ENCODE peak calls at places on chromosome 11, in ten cellular contexts. I, X, Z, N, Q, U, R, F, M and K are unnamed samples.

GRCh38 chr11:127902405-127902804 is 685.0 kb downstream of the ETS1 start:
- DNase-seq in R (no peak), F (no peak), U (peak; percentile 73), M (no peak), I (no peak), N (no peak), Z (no peak), X (no peak), Q (no peak), K (no peak)

GRCh38 chr11:34565417-34566208 is 52.0 kb upstream of the ELF5 start:
- DNase-seq in U (peak; percentile 39), F (no peak), X (no peak), R (no peak), Q (no peak), N (peak; percentile 35), I (no peak), Z (no peak), M (no peak), K (no peak)

GRCh38 chr11:32935462-32936029 is 42.9 kb downstream of the QSER1 start:
- DNase-seq in U (no peak), I (no peak), Z (no peak), F (no peak), R (no peak), M (no peak), N (no peak), X (no peak), Q (no peak), K (no peak)

GRCh38 chr11:107707128-107707760 is 4.6 kb downstream of the SLN start:
- DNase-seq in X (no peak), F (no peak), N (no peak), M (no peak), Z (no peak), R (no peak), Q (no peak), I (no peak), U (no peak), K (no peak)

GRCh38 chr11:3947084-3947483 is 91.6 kb downstream of the STIM1 start:
- DNase-seq in X (no peak), I (no peak), Z (no peak), M (no peak), U (no peak), R (no peak), F (peak; percentile 84), Q (peak; percentile 16), N (peak; percentile 86), K (no peak)

GRCh38 chr11:70424765-70425164 is 26.4 kb downstream of the CTTN start:
- DNase-seq in R (no peak), N (peak; percentile 82), F (no peak), Z (no peak), U (no peak), M (no peak), I (no peak), X (no peak), Q (no peak), K (no peak)

GRCh38 chr11:17117262-17117661 is 39.8 kb upstream of the RPS13 start:
- DNase-seq in I (no peak), R (no peak), Z (no peak), X (no peak), M (no peak), N (no peak), F (no peak), U (no peak), Q (no peak), K (no peak)

GRCh38 chr11:113773092-113773415 is 438 bp downstream of the ZW10 start:
- DNase-seq in Z (peak; percentile 48), U (no peak), N (no peak), R (no peak), F (peak; percentile 19), I (no peak), X (no peak), Q (no peak), M (no peak), K (peak; percentile 20)

GRCh38 chr11:119195680-119196079 is 10.4 kb downstream of the NHERF4 start:
- DNase-seq in I (no peak), Z (no peak), F (peak; percentile 80), U (peak; percentile 50), N (peak; percentile 18), M (no peak), Q (no peak), R (no peak), X (no peak), K (no peak)

GRCh38 chr11:12160680-12161079 is 50.3 kb downstream of the MICAL2 start:
- DNase-seq in N (no peak), U (no peak), Z (no peak), I (no peak), M (no peak), Q (no peak), R (no peak), X (no peak), F (no peak), K (peak; percentile 48)